ENCODE peak calls at places on chromosome 12, in five cellular contexts. X, E, D, J and H are unnamed samples.
A peak's percentile ranks its signal among the peaks of the same experiment; 100 is the strongest.

GRCh38 chr12:27965411-27965810 is 7.1 kb downstream of the PTHLH start:
- DNase-seq in E (no peak), D (no peak), J (no peak), X (no peak), H (peak; percentile 37)

GRCh38 chr12:12705833-12706520 is 10.0 kb upstream of the GPR19 start:
- DNase-seq in J (no peak), D (no peak), X (peak; percentile 31), E (no peak), H (no peak)

GRCh38 chr12:93990832-93991748 is 157.3 kb upstream of the PLXNC1 start:
- DNase-seq in X (no peak), D (peak; percentile 47), E (no peak), J (peak; percentile 79), H (peak; percentile 72)

GRCh38 chr12:91883811-91884210 is 261.8 kb downstream of the BTG1 start:
- DNase-seq in D (no peak), J (no peak), E (no peak), X (no peak), H (no peak)

GRCh38 chr12:109393437-109394345 is 46.0 kb downstream of the MYO1H start:
- DNase-seq in J (no peak), E (peak; percentile 77), X (no peak), D (peak; percentile 11), H (peak; percentile 85)

GRCh38 chr12:108977360-108977759 is 43.5 kb downstream of the SVOP start:
- DNase-seq in D (no peak), X (no peak), E (no peak), J (no peak), H (no peak)

GRCh38 chr12:131971226-131971625 is 21.5 kb downstream of the EP400 start:
- DNase-seq in D (no peak), E (no peak), X (no peak), J (no peak), H (no peak)

GRCh38 chr12:118259079-118259478 is 113.6 kb downstream of the TAOK3 start:
- DNase-seq in X (no peak), J (no peak), D (no peak), E (no peak), H (no peak)

GRCh38 chr12:108729612-108730336 is 1.5 kb downstream of the CORO1C start:
- DNase-seq in J (no peak), E (no peak), X (no peak), D (no peak), H (no peak)

GRCh38 chr12:58774731-58775130 is 145.6 kb downstream of the LRIG3 start:
- DNase-seq in J (no peak), D (no peak), E (no peak), X (no peak), H (no peak)

GRCh38 chr12:100926669-100927248 is 132.2 kb downstream of the ANO4 start:
- DNase-seq in J (peak; percentile 75), E (peak; percentile 23), X (no peak), D (no peak), H (peak; percentile 5)

GRCh38 chr12:10169094-10169493 is 2.8 kb downstream of the OLR1 start:
- DNase-seq in D (no peak), E (no peak), J (no peak), X (no peak), H (peak; percentile 51)

GRCh38 chr12:82530394-82530793 is 156.3 kb upstream of the TMTC2 start:
- DNase-seq in E (no peak), J (no peak), D (no peak), X (no peak), H (no peak)